ENCODE peak calls at places on chromosomes 4 and X, in five cellular contexts. G, B, H, V and O are unnamed samples.
A peak's percentile ranks its signal among the peaks of the same experiment; 100 is the strongest.

GRCh38 chr4:66555301-66555700 is 885.0 kb upstream of the EPHA5 start:
- DNase-seq in G (no peak), B (no peak), H (no peak), V (peak; percentile 79), O (peak; percentile 61)

GRCh38 chr4:146243141-146243882 is 29.0 kb downstream of the REELD1 start:
- DNase-seq in G (peak; percentile 40), B (peak; percentile 90), H (no peak), V (peak; percentile 20), O (no peak)

GRCh38 chrX:7270018-7270417 is 122.1 kb upstream of the PUDP start:
- DNase-seq in G (no peak), B (no peak), H (no peak), V (no peak), O (no peak)

GRCh38 chr4:139886798-139887197 is 221.2 kb downstream of the MGST2 start:
- DNase-seq in G (no peak), B (no peak), H (no peak), V (no peak), O (no peak)

GRCh38 chr4:53763813-53764597 is 172.7 kb upstream of the LNX1 start:
- DNase-seq in G (no peak), B (no peak), H (no peak), V (peak; percentile 88), O (peak; percentile 59)

GRCh38 chr4:54228563-54229501 is at the start of gene PDGFRA:
- DNase-seq in G (no peak), B (no peak), H (peak; percentile 43), V (peak; percentile 99), O (peak; percentile 89)

GRCh38 chrX:106917830-106918500 is 2.2 kb upstream of the CLDN2 start:
- DNase-seq in G (no peak), B (peak; percentile 10), H (no peak), V (peak; percentile 80), O (peak; percentile 79)

GRCh38 chrX:17214962-17215361 is 160.0 kb upstream of the NHS start:
- DNase-seq in G (no peak), B (no peak), H (no peak), V (peak; percentile 2), O (no peak)

GRCh38 chr4:55635282-55635681 is 816 bp downstream of the NMU start:
- DNase-seq in G (no peak), B (peak; percentile 6), H (no peak), V (no peak), O (peak; percentile 13)